ENCODE peak calls at places on chromosomes 5 and 9, in eight cellular contexts. G is fibroblast of pulmonary artery, I is WTC11, S is HT1080, J is NCI-H1694 treated with DMSO at 0.1 percent for 48 hours, A is COLO829, K is mucosa of descending colon, Q is GM13976. C is an unnamed sample.

GRCh38 chr9:137619240-137620090 is 660 bp downstream of the EHMT1 start:
- DNase-seq in J (no peak), S (peak; percentile 39), K (peak; percentile 47), A (peak; percentile 63), I (peak; percentile 38), G (peak; percentile 57), Q (peak; percentile 66), C (no peak)

GRCh38 chr5:57532513-57533497 is 50.2 kb upstream of the ACTBL2 start:
- DNase-seq in G (peak; percentile 29), S (peak; percentile 72), J (no peak), I (no peak), Q (no peak), A (no peak), K (no peak), C (no peak)

GRCh38 chr5:60677831-60678664 is 21.9 kb downstream of the DEPDC1B start:
- DNase-seq in G (peak; percentile 80), Q (peak; percentile 51), I (no peak), K (no peak), S (peak; percentile 18), A (peak; percentile 27), J (peak; percentile 24), C (no peak)

GRCh38 chr5:170431571-170431970 is 42.4 kb upstream of the KCNMB1 start:
- DNase-seq in G (no peak), I (no peak), K (no peak), A (no peak), Q (no peak), S (no peak), J (no peak), C (no peak)

GRCh38 chr5:41858890-41859289 is 11.3 kb downstream of the OXCT1 start:
- DNase-seq in Q (no peak), J (no peak), A (no peak), K (no peak), S (no peak), I (no peak), G (no peak), C (no peak)

GRCh38 chr5:115069087-115069968 is 100.4 kb downstream of the TRIM36 start:
- DNase-seq in Q (no peak), G (peak; percentile 61), J (peak; percentile 11), K (peak; percentile 44), A (peak; percentile 64), S (peak; percentile 56), I (peak; percentile 46), C (peak; percentile 30)

GRCh38 chr5:40679071-40679997 is at the start of gene PTGER4:
- DNase-seq in I (peak; percentile 89), A (peak; percentile 87), J (peak; percentile 29), G (peak; percentile 87), Q (peak; percentile 89), S (peak; percentile 98), K (peak; percentile 96), C (no peak)

GRCh38 chr5:138706655-138707480 is 46.4 kb upstream of the CTNNA1 start:
- DNase-seq in K (peak; percentile 6), S (peak; percentile 84), I (no peak), J (no peak), G (peak; percentile 86), Q (no peak), A (no peak), C (no peak)

GRCh38 chr5:14901462-14902051 is 30.0 kb upstream of the ANKH start:
- DNase-seq in S (no peak), G (peak; percentile 45), K (peak; percentile 18), I (no peak), A (no peak), J (no peak), Q (no peak), C (no peak)

GRCh38 chr5:124957063-124957462 is 210.6 kb upstream of the ZNF608 start:
- DNase-seq in J (no peak), S (no peak), Q (no peak), K (no peak), I (no peak), G (no peak), A (no peak), C (no peak)

GRCh38 chr9:121559183-121559582 is 59.5 kb upstream of the GGTA1 start:
- DNase-seq in Q (no peak), S (peak; percentile 93), I (no peak), K (no peak), J (no peak), G (peak; percentile 53), A (no peak), C (no peak)

GRCh38 chr5:6772886-6773285 is 59.7 kb downstream of the TENT4A start:
- DNase-seq in J (no peak), S (peak; percentile 47), A (peak; percentile 57), K (no peak), G (no peak), Q (no peak), I (no peak), C (no peak)

C was measured in NT2/D1.